ENCODE peak calls at places on chromosomes 5 and 9, in five cellular contexts. X, W, L, Q and Z are unnamed samples.

GRCh38 chr5:74279244-74279643 is 361.3 kb downstream of the ENC1 start:
- DNase-seq in Q (no peak), X (peak), W (no peak), L (no peak), Z (no peak)

GRCh38 chr9:132647355-132647754 is 22.4 kb downstream of the DDX31 start:
- DNase-seq in W (no peak), L (peak), Q (no peak), X (peak), Z (peak)

GRCh38 chr5:135013445-135013844 is 20.6 kb downstream of the PITX1 start:
- DNase-seq in X (no peak), Q (peak), L (no peak), W (no peak), Z (no peak)

GRCh38 chr9:113910036-113910639 is 34.0 kb downstream of the ZNF618 start:
- DNase-seq in Q (no peak), W (no peak), X (no peak), L (no peak), Z (no peak)

GRCh38 chr5:86737579-86737978 is 119.8 kb downstream of the COX7C start:
- DNase-seq in W (no peak), Q (no peak), L (no peak), X (no peak), Z (no peak)

GRCh38 chr9:109369285-109369684 is 48.4 kb upstream of the EPB41L4B start:
- DNase-seq in Q (no peak), W (no peak), X (no peak), L (no peak), Z (no peak)

GRCh38 chr9:114694719-114695269 is 12.8 kb upstream of the TEX48 start:
- DNase-seq in X (no peak), L (no peak), W (no peak), Q (no peak), Z (no peak)

GRCh38 chr9:114745108-114745848 is 60.6 kb downstream of the TNFSF15 start:
- DNase-seq in Q (no peak), W (no peak), L (no peak), X (peak), Z (peak)

GRCh38 chr9:97470076-97470475 is 31.4 kb upstream of the TMOD1 start:
- DNase-seq in Q (no peak), W (peak), X (no peak), L (no peak), Z (no peak)

GRCh38 chr9:20408513-20408912 is 213.8 kb downstream of the MLLT3 start:
- DNase-seq in Q (no peak), X (no peak), L (no peak), W (no peak), Z (no peak)

GRCh38 chr5:79686799-79687198 is 2.8 kb upstream of the CMYA5 start:
- DNase-seq in Q (no peak), L (no peak), W (no peak), X (no peak), Z (no peak)

GRCh38 chr9:87270241-87271234 is 227.1 kb upstream of the DAPK1 start:
- DNase-seq in L (peak), W (no peak), Q (no peak), X (peak), Z (peak)

GRCh38 chr5:91528831-91529230 is 145.7 kb upstream of the ARRDC3 start:
- DNase-seq in W (no peak), L (no peak), X (no peak), Q (no peak), Z (no peak)

GRCh38 chr5:7534505-7534904 is 138.6 kb downstream of the ADCY2 start:
- DNase-seq in L (no peak), W (no peak), X (no peak), Q (no peak), Z (no peak)

GRCh38 chr9:73116030-73116429 is 35.6 kb upstream of the ANXA1 start:
- DNase-seq in Q (no peak), W (no peak), X (peak), L (peak), Z (peak)

GRCh38 chr9:117464941-117465616 is 50.2 kb upstream of the ASTN2 start:
- DNase-seq in L (no peak), W (no peak), X (no peak), Q (no peak), Z (no peak)

GRCh38 chr9:105329729-105330082 is 85.3 kb downstream of the SLC44A1 start:
- DNase-seq in W (no peak), L (no peak), Q (no peak), X (peak), Z (no peak)

GRCh38 chr5:58188287-58188651 is 271.6 kb downstream of the PLK2 start:
- DNase-seq in L (peak), X (peak), W (peak), Q (no peak), Z (peak)

GRCh38 chr9:79289856-79290255 is 281.9 kb upstream of the TLE4 start:
- DNase-seq in L (no peak), Q (no peak), X (no peak), W (no peak), Z (no peak)

GRCh38 chr5:10124287-10124686 is 125.4 kb downstream of the ATPSCKMT start:
- DNase-seq in X (no peak), Q (no peak), L (no peak), W (no peak), Z (no peak)

GRCh38 chr9:87581949-87582637 is 84.4 kb downstream of the DAPK1 start:
- DNase-seq in W (no peak), L (no peak), X (no peak), Q (no peak), Z (no peak)

GRCh38 chr5:91983869-91984268 is 600.8 kb upstream of the ARRDC3 start:
- DNase-seq in Q (no peak), X (no peak), L (no peak), W (no peak), Z (peak)

GRCh38 chr9:110058304-110058953 is 149.5 kb downstream of the C9orf152 start:
- DNase-seq in L (peak), Q (no peak), X (peak), W (peak), Z (peak)

GRCh38 chr5:31962928-31963327 is 211.2 kb downstream of the GOLPH3 start:
- DNase-seq in W (peak), Q (no peak), L (no peak), X (no peak), Z (peak)

DNA sequence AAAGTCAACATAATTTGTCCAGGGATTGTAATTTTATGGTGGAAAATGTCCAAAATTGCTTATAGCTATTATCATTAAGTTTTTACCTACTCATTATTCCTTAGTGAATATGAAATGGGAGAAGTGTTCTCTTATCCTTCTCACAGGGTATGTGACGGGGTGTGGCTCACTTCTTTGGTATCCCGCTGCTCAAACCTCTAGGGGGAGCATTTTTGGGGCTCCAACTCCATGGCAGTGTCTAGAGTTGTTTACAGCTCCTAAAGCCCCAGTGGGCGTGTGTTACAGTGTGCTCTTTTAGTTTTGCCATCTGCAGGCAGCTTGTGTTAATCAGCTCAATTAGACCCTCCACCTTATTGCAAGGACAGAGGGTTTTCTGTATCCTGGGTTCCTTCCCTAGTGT is 89.4 kb downstream of the CDKN2A start:
- DNase-seq in W (no peak), X (no peak), Q (no peak), L (no peak), Z (peak)
- TF ChIP-seq CTCF in W (no peak), X (no peak), Q (no peak), L (peak), Z (peak)

DNA sequence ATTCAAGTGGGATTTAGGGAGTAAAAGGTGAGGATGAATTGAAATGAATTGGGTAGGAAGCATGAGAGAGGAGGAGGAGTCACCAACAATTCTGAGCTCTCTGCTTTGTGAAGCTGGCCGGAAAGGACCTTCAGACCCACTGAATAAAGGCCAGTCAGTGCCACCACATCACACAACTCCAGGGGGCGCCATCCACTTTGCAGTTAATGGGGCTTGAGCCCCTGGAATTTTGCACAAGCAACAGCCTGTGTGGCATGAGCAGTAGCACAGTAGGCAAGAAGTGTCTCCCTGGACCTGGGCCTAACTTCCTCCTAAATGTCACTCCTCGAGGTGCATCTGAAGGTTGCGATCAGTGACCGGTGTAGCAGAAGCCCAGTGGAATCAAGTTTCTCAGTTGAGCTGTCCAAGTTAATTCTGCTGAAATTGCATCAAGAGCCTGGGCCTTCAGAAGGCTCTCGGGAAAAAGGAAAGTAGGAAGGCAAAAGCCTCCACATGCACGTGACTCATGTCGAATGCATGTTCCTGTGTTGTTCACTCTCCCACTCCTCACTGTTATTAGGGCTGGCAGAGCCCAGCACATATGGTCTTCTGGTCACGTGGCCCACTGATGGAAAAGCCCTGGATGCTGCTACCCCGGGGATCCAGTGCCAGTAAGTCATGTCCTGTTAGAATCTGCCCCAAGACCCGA is 27.8 kb upstream of the GLIS3 start:
- DNase-seq in W (no peak), Q (no peak), X (peak), L (peak), Z (peak)
- TF ChIP-seq CTCF in W (no peak), Q (no peak), X (no peak), L (peak), Z (peak)

GRCh38 chr5:54295658-54296276 is 14.6 kb downstream of the ARL15 start:
- DNase-seq in W (no peak), Q (no peak), X (no peak), L (no peak), Z (no peak)

GRCh38 chr5:54292866-54293265 is 17.5 kb downstream of the ARL15 start:
- DNase-seq in L (no peak), W (no peak), Q (no peak), X (no peak), Z (no peak)

GRCh38 chr5:54296386-54296785 is 14.0 kb downstream of the ARL15 start:
- DNase-seq in W (no peak), Q (no peak), L (no peak), X (no peak), Z (no peak)

GRCh38 chr5:54291498-54291897 is 18.9 kb downstream of the ARL15 start:
- DNase-seq in X (no peak), L (no peak), W (no peak), Q (no peak), Z (no peak)

GRCh38 chr5:54294097-54294667 is 16.2 kb downstream of the ARL15 start:
- DNase-seq in X (no peak), W (no peak), L (no peak), Q (no peak), Z (no peak)
- TF ChIP-seq CTCF in X (no peak), W (no peak), L (no peak), Q (no peak), Z (no peak)

DNA sequence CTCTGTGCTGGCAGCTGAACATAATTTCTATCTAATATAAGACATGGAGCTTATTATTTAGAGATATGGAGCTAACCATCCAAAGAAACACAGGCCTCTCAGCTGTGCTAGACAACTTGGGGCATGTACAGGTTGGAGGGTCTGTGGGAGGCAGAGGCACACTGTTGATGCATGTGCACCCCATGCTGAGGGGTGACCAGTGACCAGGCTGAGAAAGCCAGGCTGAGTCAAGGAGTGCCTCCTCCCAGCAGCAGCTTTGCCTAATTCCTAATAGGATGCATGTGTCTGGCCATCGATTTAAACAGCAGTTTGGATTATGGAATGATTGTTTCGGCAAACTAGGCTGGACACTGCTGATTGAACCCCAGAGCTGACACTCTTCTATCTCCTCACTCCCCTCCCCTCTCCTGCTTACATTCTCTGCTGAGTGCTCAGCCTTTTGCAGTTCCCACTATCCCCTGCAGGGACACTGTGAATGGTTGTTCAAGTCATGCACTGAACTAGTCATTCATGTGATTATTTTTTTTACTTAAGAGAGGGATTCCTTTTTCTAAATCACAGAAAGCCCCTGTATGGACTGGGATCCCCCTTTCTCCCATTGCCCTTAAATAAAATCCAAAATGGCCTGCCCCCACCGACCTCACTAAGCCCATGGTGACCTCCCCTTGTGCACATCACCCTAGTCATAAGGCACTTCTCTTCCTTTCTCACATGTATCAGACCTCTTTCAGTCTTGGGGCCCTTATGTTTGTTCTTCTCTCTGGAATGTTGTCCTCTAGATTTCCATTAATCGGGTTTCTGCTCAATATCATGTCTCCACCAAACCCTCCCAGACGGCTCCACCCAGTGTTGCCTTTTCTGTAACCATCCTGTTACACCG is 196.0 kb downstream of the ERCC6L2 start:
- DNase-seq in X (peak), W (peak), L (peak), Q (no peak), Z (peak)
- TF ChIP-seq CTCF in X (peak), W (no peak), L (peak), Q (no peak), Z (peak)

DNA sequence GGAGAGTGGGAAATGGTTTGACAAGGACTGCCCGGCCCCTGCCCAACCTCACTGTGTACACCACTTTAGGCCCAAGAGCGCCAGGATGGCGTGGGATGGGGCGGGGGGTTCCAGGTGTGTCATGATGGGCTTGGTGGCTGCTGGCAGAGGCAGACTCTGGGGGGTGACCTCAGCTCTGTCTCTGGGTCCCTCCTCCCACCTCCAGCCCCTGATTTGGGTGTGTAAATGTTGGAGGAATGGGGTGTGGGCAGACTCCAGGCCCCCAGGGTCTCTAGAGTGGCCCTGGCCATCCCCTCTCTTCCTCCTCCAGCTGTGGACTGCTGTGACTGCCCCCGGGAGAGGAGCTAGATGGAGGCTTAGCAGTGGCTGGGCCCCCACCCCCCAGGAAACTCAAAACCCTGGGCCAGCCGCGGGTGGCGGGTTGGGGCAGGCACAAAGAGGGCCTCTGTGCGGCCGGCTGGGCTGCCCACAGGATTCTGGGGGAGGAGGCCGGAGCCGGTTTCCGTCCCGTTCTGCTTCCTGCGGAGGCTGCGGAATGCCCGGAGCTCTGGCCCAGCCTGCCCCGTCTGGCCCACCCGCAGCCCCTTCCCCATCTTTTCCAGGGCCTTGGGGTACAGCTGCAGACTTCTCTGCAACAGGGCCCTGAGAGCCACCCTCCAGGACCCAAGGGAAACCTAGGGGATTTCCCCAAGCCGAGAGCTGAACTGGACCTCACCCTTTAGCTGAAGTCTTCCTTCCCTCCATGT is 23.1 kb downstream of the CXXC5 start:
- DNase-seq in W (no peak), L (no peak), X (peak), Q (no peak), Z (no peak)
- TF ChIP-seq CTCF in W (no peak), L (no peak), X (no peak), Q (no peak), Z (no peak)

GRCh38 chr9:34991833-34992375 is 2.4 kb downstream of the DNAJB5 start:
- DNase-seq in X (peak), L (no peak), Q (no peak), W (peak), Z (peak)
- TF ChIP-seq CTCF in X (no peak), L (peak), Q (no peak), W (no peak), Z (peak)